ENCODE peak calls at places on chromosomes 5 and 9, in five cellular contexts. Y is effector memory CD4-positive, alpha-beta T cell; A is activated CD8-positive, alpha-beta memory T cell treated with anti-CD3 and anti-CD28 coated beads for 24 hours; L is breast epithelium; J is fibroblast of gingiva. D is an unnamed sample.

GRCh38 chr9:34793428-34793827 is 83.5 kb upstream of the CCL21 start:
- DNase-seq in Y (no peak), L (no peak), A (no peak), J (no peak), D (no peak)

GRCh38 chr5:154475613-154476342 is 2.2 kb downstream of the HAND1 start:
- DNase-seq in L (no peak), J (no peak), Y (no peak), A (peak; percentile 65), D (no peak)

GRCh38 chr9:105676351-105676923 is 14.2 kb downstream of the TAL2 start:
- DNase-seq in L (no peak), J (no peak), A (no peak), Y (no peak), D (no peak)

GRCh38 chr5:103178167-103178566 is 58.1 kb downstream of the PPIP5K2 start:
- DNase-seq in L (no peak), Y (no peak), J (no peak), A (no peak), D (no peak)

GRCh38 chr5:155616779-155617392 is 603.3 kb downstream of the KIF4B start:
- DNase-seq in A (peak; percentile 78), Y (no peak), J (no peak), L (no peak), D (no peak)

GRCh38 chr5:79686799-79687198 is 2.8 kb upstream of the CMYA5 start:
- DNase-seq in J (no peak), A (no peak), L (no peak), Y (no peak), D (peak; percentile 41)

GRCh38 chr5:173746050-173746449 is 129.6 kb upstream of the BOD1 start:
- DNase-seq in Y (no peak), A (no peak), L (no peak), J (no peak), D (no peak)

GRCh38 chr5:134580001-134580460 is 52.6 kb downstream of the SAR1B start:
- DNase-seq in A (no peak), J (no peak), L (no peak), Y (no peak), D (no peak)

GRCh38 chr5:18744990-18745590 is 1110.8 kb downstream of the TAF11L14 start:
- DNase-seq in A (peak; percentile 67), Y (no peak), L (no peak), J (no peak), D (no peak)

GRCh38 chr5:61182449-61182848 is 20.2 kb upstream of the SMIM15 start:
- DNase-seq in L (no peak), Y (no peak), A (no peak), J (no peak), D (no peak)

GRCh38 chr5:66454186-66455078 is 141.8 kb upstream of the MAST4 start:
- DNase-seq in L (no peak), Y (no peak), J (no peak), A (no peak), D (peak; percentile 61)

GRCh38 chr5:86838078-86838477 is 220.3 kb downstream of the COX7C start:
- DNase-seq in J (no peak), L (no peak), Y (no peak), A (no peak), D (no peak)

GRCh38 chr5:73039082-73039481 is 81.3 kb upstream of the TMEM171 start:
- DNase-seq in L (no peak), A (no peak), Y (no peak), J (no peak), D (peak; percentile 60)

GRCh38 chr5:115551415-115551814 is 6.8 kb upstream of the FEM1C start:
- DNase-seq in Y (no peak), A (no peak), L (no peak), J (peak; percentile 42), D (peak; percentile 50)

GRCh38 chr5:129460121-129460950 is at the start of gene ADAMTS19:
- DNase-seq in J (peak; percentile 54), Y (no peak), L (no peak), A (no peak), D (peak; percentile 38)

GRCh38 chr5:179822059-179822432 is 1.3 kb downstream of the SQSTM1 start:
- DNase-seq in A (no peak), J (no peak), L (no peak), Y (no peak), D (no peak)

GRCh38 chr9:97758334-97758916 is 61.3 kb upstream of the XPA start:
- DNase-seq in A (no peak), Y (no peak), L (no peak), J (no peak), D (no peak)

GRCh38 chr5:157718529-157718928 is 12.7 kb upstream of the THG1L start:
- DNase-seq in L (no peak), A (no peak), J (peak; percentile 58), Y (no peak), D (peak; percentile 77)

GRCh38 chr5:150063638-150064037 is 22.7 kb downstream of the CSF1R start:
- DNase-seq in A (no peak), J (no peak), L (no peak), Y (no peak), D (no peak)

GRCh38 chr5:83751201-83751600 is 30.5 kb upstream of the HAPLN1 start:
- DNase-seq in A (no peak), J (no peak), L (no peak), Y (no peak), D (no peak)

GRCh38 chr5:52772668-52773067 is 15.0 kb upstream of the ITGA1 start:
- DNase-seq in Y (no peak), A (no peak), L (no peak), J (no peak), D (no peak)

GRCh38 chr5:155313518-155313917 is 300.0 kb downstream of the KIF4B start:
- DNase-seq in A (no peak), L (no peak), J (no peak), Y (no peak), D (no peak)

GRCh38 chr5:158154226-158155005 is 295.5 kb upstream of the CLINT1 start:
- DNase-seq in J (peak; percentile 91), Y (no peak), A (no peak), L (no peak), D (peak; percentile 90)

GRCh38 chr9:137445275-137445807 is 4.2 kb upstream of the ENTPD8 start:
- DNase-seq in Y (peak; percentile 72), J (peak; percentile 50), L (peak; percentile 79), A (peak; percentile 93), D (peak; percentile 86)

GRCh38 chr5:55220433-55221185 is 6.5 kb downstream of the MCIDAS start:
- DNase-seq in A (no peak), J (no peak), Y (no peak), L (no peak), D (peak; percentile 55)

GRCh38 chr5:132526974-132527564 is 16.3 kb downstream of the IL5 start:
- DNase-seq in Y (no peak), J (no peak), A (no peak), L (no peak), D (no peak)

GRCh38 chr5:40962207-40962955 is 53.1 kb downstream of the C7 start:
- DNase-seq in Y (no peak), J (no peak), A (no peak), L (no peak), D (no peak)

GRCh38 chr5:59193616-59194319 is 610.9 kb downstream of the RAB3C start:
- DNase-seq in A (no peak), Y (no peak), L (no peak), J (peak; percentile 71), D (peak; percentile 95)

GRCh38 chr9:68781866-68782265 is 76.8 kb downstream of the PIP5K1B start:
- DNase-seq in L (no peak), Y (no peak), A (no peak), J (no peak), D (no peak)

GRCh38 chr9:22037954-22038690 is 29.0 kb upstream of the CDKN2B start:
- DNase-seq in J (peak; percentile 83), A (no peak), L (no peak), Y (no peak), D (peak; percentile 43)

GRCh38 chr5:111392181-111392580 is 120.2 kb downstream of the STARD4 start:
- DNase-seq in Y (no peak), J (no peak), L (no peak), A (no peak), D (no peak)

D was measured in EL.